ENCODE peak calls at places on chromosomes 2 and 18, in six cellular contexts. One of them, this sample, is unnamed. For H3K4me1, the result is how much of the 10 kb centered on the place peaks cover.

GRCh38 chr2:10688921-10689807 is 611 bp downstream of the NOL10 start:
- DNase-seq in MM.1S: no peak
- DNase-seq in CD4-positive, CD25-positive, alpha-beta regulatory T cell: no peak
- DNase-seq in upper lobe of right lung: no peak
- DNase-seq in lung: no peak
- DNase-seq in cardiac muscle cell: peak
- DNase-seq in this sample: no peak

GRCh38 chr2:219218279-219219112 is at the start of gene ABCB6:
- DNase-seq in MM.1S: peak
- DNase-seq in CD4-positive, CD25-positive, alpha-beta regulatory T cell: peak
- DNase-seq in upper lobe of right lung: peak
- DNase-seq in lung: peak
- DNase-seq in cardiac muscle cell: peak
- DNase-seq in this sample: peak

GRCh38 chr2:170824526-170825015 is 7.9 kb downstream of the GAD1 start:
- DNase-seq in MM.1S: no peak
- DNase-seq in CD4-positive, CD25-positive, alpha-beta regulatory T cell: no peak
- DNase-seq in upper lobe of right lung: no peak
- DNase-seq in lung: no peak
- DNase-seq in cardiac muscle cell: no peak
- DNase-seq in this sample: no peak

GRCh38 chr2:45014016-45014702 is 4.9 kb upstream of the SIX2 start:
- DNase-seq in MM.1S: no peak
- DNase-seq in CD4-positive, CD25-positive, alpha-beta regulatory T cell: no peak
- DNase-seq in upper lobe of right lung: peak
- DNase-seq in lung: no peak
- DNase-seq in cardiac muscle cell: peak
- DNase-seq in this sample: no peak

GRCh38 chr2:200050921-200051620 is 95.7 kb downstream of the MAIP1 start:
- DNase-seq in MM.1S: no peak
- DNase-seq in CD4-positive, CD25-positive, alpha-beta regulatory T cell: no peak
- DNase-seq in upper lobe of right lung: no peak
- DNase-seq in lung: no peak
- DNase-seq in cardiac muscle cell: no peak
- DNase-seq in this sample: no peak

GRCh38 chr18:70363861-70364260 is 75.0 kb downstream of the SOCS6 start:
- DNase-seq in MM.1S: no peak
- DNase-seq in CD4-positive, CD25-positive, alpha-beta regulatory T cell: no peak
- DNase-seq in upper lobe of right lung: no peak
- DNase-seq in lung: no peak
- DNase-seq in cardiac muscle cell: no peak
- DNase-seq in this sample: no peak

GRCh38 chr18:13797157-13797611 is 26.8 kb upstream of the MC5R start:
- DNase-seq in MM.1S: no peak
- DNase-seq in CD4-positive, CD25-positive, alpha-beta regulatory T cell: no peak
- DNase-seq in upper lobe of right lung: no peak
- DNase-seq in lung: no peak
- DNase-seq in cardiac muscle cell: no peak
- DNase-seq in this sample: no peak

GRCh38 chr18:7090771-7091170 is 26.8 kb downstream of the LAMA1 start:
- DNase-seq in MM.1S: no peak
- DNase-seq in CD4-positive, CD25-positive, alpha-beta regulatory T cell: no peak
- DNase-seq in upper lobe of right lung: no peak
- DNase-seq in lung: no peak
- DNase-seq in cardiac muscle cell: no peak
- DNase-seq in this sample: no peak

GRCh38 chr2:20430461-20431302 is 16.2 kb upstream of the RHOB start:
- DNase-seq in MM.1S: no peak
- DNase-seq in CD4-positive, CD25-positive, alpha-beta regulatory T cell: no peak
- DNase-seq in upper lobe of right lung: no peak
- DNase-seq in lung: no peak
- DNase-seq in cardiac muscle cell: no peak
- DNase-seq in this sample: no peak

GRCh38 chr18:12015697-12016062 is 34.4 kb downstream of the IMPA2 start:
- DNase-seq in MM.1S: no peak
- DNase-seq in CD4-positive, CD25-positive, alpha-beta regulatory T cell: no peak
- DNase-seq in upper lobe of right lung: peak
- DNase-seq in lung: peak
- DNase-seq in cardiac muscle cell: no peak
- DNase-seq in this sample: no peak

GRCh38 chr2:207283356-207283755 is 117.6 kb upstream of the KLF7 start:
- DNase-seq in MM.1S: no peak
- DNase-seq in CD4-positive, CD25-positive, alpha-beta regulatory T cell: no peak
- DNase-seq in upper lobe of right lung: peak
- DNase-seq in lung: no peak
- DNase-seq in cardiac muscle cell: no peak
- DNase-seq in this sample: no peak

GRCh38 chr2:210287301-210287700 is 27.7 kb downstream of the MYL1 start:
- DNase-seq in MM.1S: no peak
- DNase-seq in CD4-positive, CD25-positive, alpha-beta regulatory T cell: no peak
- DNase-seq in upper lobe of right lung: no peak
- DNase-seq in lung: no peak
- DNase-seq in cardiac muscle cell: no peak
- DNase-seq in this sample: no peak

GRCh38 chr2:40435426-40436092 is 16.3 kb downstream of the SLC8A1 start:
- DNase-seq in MM.1S: no peak
- DNase-seq in CD4-positive, CD25-positive, alpha-beta regulatory T cell: no peak
- DNase-seq in upper lobe of right lung: no peak
- DNase-seq in lung: no peak
- DNase-seq in cardiac muscle cell: no peak
- DNase-seq in this sample: no peak

GRCh38 chr18:33010149-33010548 is 237.3 kb upstream of the KLHL14 start:
- DNase-seq in MM.1S: no peak
- DNase-seq in CD4-positive, CD25-positive, alpha-beta regulatory T cell: no peak
- DNase-seq in upper lobe of right lung: no peak
- DNase-seq in lung: no peak
- DNase-seq in cardiac muscle cell: no peak
- DNase-seq in this sample: no peak

GRCh38 chr2:71609958-71610357 is 156.6 kb downstream of the DYSF start:
- DNase-seq in MM.1S: peak
- DNase-seq in CD4-positive, CD25-positive, alpha-beta regulatory T cell: no peak
- DNase-seq in upper lobe of right lung: no peak
- DNase-seq in lung: no peak
- DNase-seq in cardiac muscle cell: no peak
- DNase-seq in this sample: no peak

GRCh38 chr2:147231607-147232006 is 613.2 kb upstream of the ACVR2A start:
- DNase-seq in MM.1S: peak
- DNase-seq in CD4-positive, CD25-positive, alpha-beta regulatory T cell: no peak
- DNase-seq in upper lobe of right lung: no peak
- DNase-seq in lung: no peak
- DNase-seq in cardiac muscle cell: no peak
- DNase-seq in this sample: no peak

GRCh38 chr18:36660311-36660710 is 168.5 kb downstream of the TPGS2 start:
- DNase-seq in MM.1S: no peak
- DNase-seq in CD4-positive, CD25-positive, alpha-beta regulatory T cell: no peak
- DNase-seq in upper lobe of right lung: no peak
- DNase-seq in lung: no peak
- DNase-seq in cardiac muscle cell: no peak
- DNase-seq in this sample: no peak

GRCh38 chr18:25019946-25020345 is 332.0 kb downstream of the ZNF521 start:
- DNase-seq in MM.1S: no peak
- DNase-seq in CD4-positive, CD25-positive, alpha-beta regulatory T cell: no peak
- DNase-seq in upper lobe of right lung: no peak
- DNase-seq in lung: no peak
- DNase-seq in cardiac muscle cell: no peak
- DNase-seq in this sample: no peak

GRCh38 chr2:104321141-104321799 is 532.6 kb upstream of the POU3F3 start:
- DNase-seq in MM.1S: no peak
- DNase-seq in CD4-positive, CD25-positive, alpha-beta regulatory T cell: no peak
- DNase-seq in upper lobe of right lung: no peak
- DNase-seq in lung: no peak
- DNase-seq in cardiac muscle cell: no peak
- DNase-seq in this sample: no peak

GRCh38 chr18:45109271-45109670 is 428.6 kb downstream of the SETBP1 start:
- DNase-seq in MM.1S: no peak
- DNase-seq in CD4-positive, CD25-positive, alpha-beta regulatory T cell: no peak
- DNase-seq in upper lobe of right lung: no peak
- DNase-seq in lung: no peak
- DNase-seq in cardiac muscle cell: no peak
- DNase-seq in this sample: no peak

GRCh38 chr18:811192-812122 is 585 bp downstream of the YES1 start:
- DNase-seq in MM.1S: no peak
- DNase-seq in CD4-positive, CD25-positive, alpha-beta regulatory T cell: peak
- DNase-seq in upper lobe of right lung: peak
- DNase-seq in lung: peak
- DNase-seq in cardiac muscle cell: peak
- DNase-seq in this sample: no peak

GRCh38 chr2:218270721-218271486 is 585 bp downstream of the PNKD start:
- DNase-seq in MM.1S: peak
- DNase-seq in CD4-positive, CD25-positive, alpha-beta regulatory T cell: no peak
- DNase-seq in upper lobe of right lung: no peak
- DNase-seq in lung: no peak
- DNase-seq in cardiac muscle cell: no peak
- DNase-seq in this sample: no peak

GRCh38 chr2:132937629-132938028 is 267.6 kb upstream of the LYPD1 start:
- DNase-seq in MM.1S: no peak
- DNase-seq in CD4-positive, CD25-positive, alpha-beta regulatory T cell: no peak
- DNase-seq in upper lobe of right lung: no peak
- DNase-seq in lung: no peak
- DNase-seq in cardiac muscle cell: no peak
- DNase-seq in this sample: no peak

GRCh38 chr18:51391731-51392130 is 194.2 kb upstream of the MEX3C start:
- DNase-seq in MM.1S: no peak
- DNase-seq in CD4-positive, CD25-positive, alpha-beta regulatory T cell: no peak
- DNase-seq in upper lobe of right lung: no peak
- DNase-seq in lung: no peak
- DNase-seq in cardiac muscle cell: no peak
- DNase-seq in this sample: no peak

GRCh38 chr18:37085362-37085761 is 256.4 kb downstream of the KIAA1328 start:
- DNase-seq in MM.1S: no peak
- DNase-seq in CD4-positive, CD25-positive, alpha-beta regulatory T cell: no peak
- DNase-seq in upper lobe of right lung: no peak
- DNase-seq in lung: no peak
- DNase-seq in cardiac muscle cell: no peak
- DNase-seq in this sample: no peak

GRCh38 chr2:233480490-233481202 is 85.9 kb downstream of the USP40 start:
- DNase-seq in MM.1S: no peak
- DNase-seq in CD4-positive, CD25-positive, alpha-beta regulatory T cell: no peak
- DNase-seq in upper lobe of right lung: peak
- DNase-seq in lung: peak
- DNase-seq in cardiac muscle cell: no peak
- DNase-seq in this sample: no peak

GRCh38 chr2:167264380-167264779 is 376.1 kb downstream of the XIRP2 start:
- DNase-seq in MM.1S: peak
- DNase-seq in CD4-positive, CD25-positive, alpha-beta regulatory T cell: no peak
- DNase-seq in upper lobe of right lung: no peak
- DNase-seq in lung: no peak
- DNase-seq in cardiac muscle cell: peak
- DNase-seq in this sample: no peak

GRCh38 chr2:223943561-223944008 is 1.6 kb downstream of the WDFY1 start:
- DNase-seq in MM.1S: no peak
- DNase-seq in CD4-positive, CD25-positive, alpha-beta regulatory T cell: no peak
- DNase-seq in upper lobe of right lung: no peak
- DNase-seq in lung: no peak
- DNase-seq in cardiac muscle cell: no peak
- DNase-seq in this sample: no peak

GRCh38 chr2:9112079-9112721 is 94.4 kb upstream of the ASAP2 start:
- DNase-seq in MM.1S: no peak
- DNase-seq in CD4-positive, CD25-positive, alpha-beta regulatory T cell: no peak
- DNase-seq in upper lobe of right lung: no peak
- DNase-seq in lung: peak
- DNase-seq in cardiac muscle cell: peak
- DNase-seq in this sample: peak
- H3K4me3 ChIP-seq in MM.1S: no peak
- H3K4me3 ChIP-seq in CD4-positive, CD25-positive, alpha-beta regulatory T cell: no peak
- H3K4me3 ChIP-seq in upper lobe of right lung: no peak
- H3K4me3 ChIP-seq in lung: no peak
- H3K4me3 ChIP-seq in cardiac muscle cell: no peak
- H3K4me3 ChIP-seq in this sample: peak

GRCh38 chr2:95277246-95277906 is 3.1 kb downstream of the PROM2 start:
- DNase-seq in MM.1S: no peak
- DNase-seq in CD4-positive, CD25-positive, alpha-beta regulatory T cell: no peak
- DNase-seq in upper lobe of right lung: peak
- DNase-seq in lung: no peak
- DNase-seq in cardiac muscle cell: no peak
- DNase-seq in this sample: no peak
- H3K4me1 ChIP-seq in MM.1S: under half
- H3K4me1 ChIP-seq in CD4-positive, CD25-positive, alpha-beta regulatory T cell: under half
- H3K4me1 ChIP-seq in upper lobe of right lung: under half
- H3K4me1 ChIP-seq in lung: under half
- H3K4me1 ChIP-seq in cardiac muscle cell: under half
- H3K4me1 ChIP-seq in this sample: under half

DNA sequence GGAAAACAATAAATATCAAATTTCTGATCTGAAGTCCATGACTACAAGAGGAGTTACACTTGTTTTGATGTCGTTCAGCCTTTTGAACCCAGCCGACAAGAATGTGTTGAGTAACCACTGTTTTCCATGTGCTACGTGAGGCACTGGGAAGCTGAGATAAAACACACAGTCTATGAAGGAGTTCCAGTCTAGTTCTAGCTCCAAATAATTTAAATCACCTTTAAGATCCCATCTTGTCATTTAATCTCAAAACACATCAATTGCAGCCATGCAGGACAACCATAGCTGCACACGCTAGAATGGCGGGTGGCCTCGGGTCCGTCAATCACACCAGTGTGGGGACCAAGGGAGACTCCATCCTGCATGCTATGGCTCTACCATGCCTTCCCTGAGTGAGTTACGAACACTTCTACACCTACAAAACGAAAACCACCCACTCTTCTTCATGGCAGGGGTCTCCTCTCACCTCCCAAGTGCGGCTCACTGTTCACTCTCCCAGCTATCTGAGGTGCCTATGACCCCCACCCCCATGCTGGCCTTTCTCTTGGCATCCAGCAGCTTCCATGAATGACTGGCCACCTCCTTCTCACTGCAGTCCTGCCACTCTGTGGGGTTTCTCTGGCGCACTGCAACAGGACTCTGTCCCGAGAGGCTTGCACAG is 3.8 kb downstream of the FHL2 start:
- DNase-seq in MM.1S: no peak
- DNase-seq in CD4-positive, CD25-positive, alpha-beta regulatory T cell: no peak
- DNase-seq in upper lobe of right lung: no peak
- DNase-seq in lung: no peak
- DNase-seq in cardiac muscle cell: no peak
- DNase-seq in this sample: no peak
- H3K4me3 ChIP-seq in MM.1S: no peak
- H3K4me3 ChIP-seq in CD4-positive, CD25-positive, alpha-beta regulatory T cell: no peak
- H3K4me3 ChIP-seq in upper lobe of right lung: no peak
- H3K4me3 ChIP-seq in lung: no peak
- H3K4me3 ChIP-seq in cardiac muscle cell: no peak
- H3K4me3 ChIP-seq in this sample: no peak

GRCh38 chr2:99640568-99641215 is 150.9 kb upstream of the REV1 start:
- DNase-seq in MM.1S: no peak
- DNase-seq in CD4-positive, CD25-positive, alpha-beta regulatory T cell: no peak
- DNase-seq in upper lobe of right lung: no peak
- DNase-seq in lung: no peak
- DNase-seq in cardiac muscle cell: no peak
- DNase-seq in this sample: no peak

GRCh38 chr2:99635710-99636431 is 146.1 kb upstream of the REV1 start:
- DNase-seq in MM.1S: no peak
- DNase-seq in CD4-positive, CD25-positive, alpha-beta regulatory T cell: no peak
- DNase-seq in upper lobe of right lung: no peak
- DNase-seq in lung: no peak
- DNase-seq in cardiac muscle cell: no peak
- DNase-seq in this sample: peak

GRCh38 chr2:99636432-99637034 is 146.7 kb upstream of the REV1 start:
- DNase-seq in MM.1S: no peak
- DNase-seq in CD4-positive, CD25-positive, alpha-beta regulatory T cell: no peak
- DNase-seq in upper lobe of right lung: peak
- DNase-seq in lung: peak
- DNase-seq in cardiac muscle cell: no peak
- DNase-seq in this sample: no peak

GRCh38 chr2:99637157-99637697 is 147.4 kb upstream of the REV1 start:
- DNase-seq in MM.1S: no peak
- DNase-seq in CD4-positive, CD25-positive, alpha-beta regulatory T cell: no peak
- DNase-seq in upper lobe of right lung: no peak
- DNase-seq in lung: no peak
- DNase-seq in cardiac muscle cell: no peak
- DNase-seq in this sample: no peak

GRCh38 chr2:99638791-99639190 is 149.0 kb upstream of the REV1 start:
- DNase-seq in MM.1S: no peak
- DNase-seq in CD4-positive, CD25-positive, alpha-beta regulatory T cell: no peak
- DNase-seq in upper lobe of right lung: no peak
- DNase-seq in lung: no peak
- DNase-seq in cardiac muscle cell: no peak
- DNase-seq in this sample: no peak
- H3K4me1 ChIP-seq in MM.1S: under half
- H3K4me1 ChIP-seq in CD4-positive, CD25-positive, alpha-beta regulatory T cell: under half
- H3K4me1 ChIP-seq in upper lobe of right lung: under half
- H3K4me1 ChIP-seq in lung: under half
- H3K4me1 ChIP-seq in cardiac muscle cell: under half
- H3K4me1 ChIP-seq in this sample: half or more

This sample was measured in thoracic aorta.